ENCODE peak calls at places on chromosomes 1 and 21, in ten cellular contexts. P is naive B cell, F is posterior vena cava, Z is ACHN, H is KBM-7, U is GF-D8, J is AG04450, S is NCI-H1105 treated with DMSO at 0.1 percent for 48 hours, T is tibial artery, Y is HCEC 1CT. L is an unnamed sample.

GRCh38 chr1:55988963-55989452 is 590.4 kb downstream of the PLPP3 start:
- DNase-seq in P (no peak), F (no peak), Z (no peak), H (no peak), U (no peak), J (no peak), S (no peak), T (no peak), Y (no peak), L (no peak)

GRCh38 chr1:236552901-236553300 is 29.1 kb downstream of the LGALS8 start:
- DNase-seq in P (no peak), F (no peak), Z (no peak), H (no peak), U (no peak), J (no peak), S (no peak), T (no peak), Y (no peak), L (peak; percentile 17)

GRCh38 chr1:245365071-245365470 is 210.3 kb downstream of the KIF26B start:
- DNase-seq in P (no peak), F (no peak), Z (no peak), H (peak; percentile 60), U (no peak), J (no peak), S (no peak), T (peak; percentile 23), Y (no peak), L (no peak)

GRCh38 chr1:52636701-52637695 is 4.0 kb downstream of the SHISAL2A start:
- DNase-seq in P (peak; percentile 93), F (no peak), Z (no peak), H (peak; percentile 90), U (peak; percentile 88), J (no peak), S (no peak), T (no peak), Y (no peak), L (no peak)

GRCh38 chr1:30411206-30411605 is 312.2 kb downstream of the MATN1 start:
- DNase-seq in P (no peak), F (peak; percentile 61), Z (no peak), H (no peak), U (no peak), J (no peak), S (no peak), T (no peak), Y (no peak), L (no peak)

GRCh38 chr21:27454234-27454633 is 487.3 kb upstream of the ADAMTS5 start:
- DNase-seq in P (no peak), F (no peak), Z (no peak), H (no peak), U (no peak), J (no peak), S (no peak), T (no peak), Y (no peak), L (no peak)

GRCh38 chr1:89962742-89963075 is 32.2 kb upstream of the ZNF326 start:
- DNase-seq in P (no peak), F (no peak), Z (no peak), H (no peak), U (no peak), J (no peak), S (no peak), T (no peak), Y (no peak), L (peak; percentile 27)

GRCh38 chr1:1604374-1605033 is 4.6 kb upstream of the FNDC10 start:
- DNase-seq in P (no peak), F (no peak), Z (no peak), H (no peak), U (no peak), J (no peak), S (no peak), T (peak; percentile 62), Y (no peak), L (no peak)

GRCh38 chr1:26391450-26391849 is 18.9 kb upstream of the ZNF683 start:
- DNase-seq in P (no peak), F (no peak), Z (peak; percentile 53), H (peak; percentile 66), U (no peak), J (no peak), S (no peak), T (no peak), Y (peak; percentile 59), L (peak; percentile 71)

GRCh38 chr1:25991937-25992688 is 5.8 kb downstream of the PAFAH2 start:
- DNase-seq in P (no peak), F (no peak), Z (no peak), H (peak; percentile 45), U (peak; percentile 35), J (peak; percentile 24), S (no peak), T (no peak), Y (peak; percentile 25), L (peak; percentile 57)

GRCh38 chr1:25566730-25567341 is 23.4 kb downstream of the LDLRAP1 start:
- DNase-seq in P (no peak), F (no peak), Z (no peak), H (no peak), U (no peak), J (peak; percentile 80), S (no peak), T (peak; percentile 92), Y (peak; percentile 54), L (peak; percentile 86)

GRCh38 chr1:50681931-50682330 is 258.7 kb upstream of the DMRTA2 start:
- DNase-seq in P (no peak), F (no peak), Z (no peak), H (no peak), U (no peak), J (no peak), S (no peak), T (no peak), Y (peak; percentile 9), L (peak; percentile 48)

GRCh38 chr1:232066521-232066920 is 439.9 kb downstream of the DISC1 start:
- DNase-seq in P (no peak), F (no peak), Z (no peak), H (no peak), U (no peak), J (no peak), S (no peak), T (no peak), Y (no peak), L (peak; percentile 25)

GRCh38 chr1:221891708-221892107 is 149.8 kb upstream of the DUSP10 start:
- DNase-seq in P (no peak), F (no peak), Z (no peak), H (no peak), U (no peak), J (no peak), S (no peak), T (no peak), Y (peak; percentile 74), L (peak; percentile 71)

GRCh38 chr1:38891753-38892152 is 10.4 kb upstream of the GJA9 start:
- DNase-seq in P (no peak), F (no peak), Z (no peak), H (no peak), U (no peak), J (no peak), S (no peak), T (no peak), Y (no peak), L (no peak)

GRCh38 chr1:19840228-19840627 is 25.1 kb upstream of the RNF186 start:
- DNase-seq in P (no peak), F (no peak), Z (no peak), H (no peak), U (no peak), J (no peak), S (no peak), T (no peak), Y (peak; percentile 44), L (no peak)

GRCh38 chr1:151347523-151348246 is 633 bp upstream of the RFX5 start:
- DNase-seq in P (no peak), F (no peak), Z (peak; percentile 33), H (no peak), U (no peak), J (no peak), S (no peak), T (no peak), Y (peak; percentile 42), L (peak; percentile 27)

GRCh38 chr1:70083519-70083918 is 121.9 kb downstream of the LRRC40 start:
- DNase-seq in P (no peak), F (no peak), Z (no peak), H (peak; percentile 84), U (peak; percentile 40), J (no peak), S (no peak), T (no peak), Y (no peak), L (no peak)

GRCh38 chr1:168361252-168361651 is 80.6 kb downstream of the TBX19 start:
- DNase-seq in P (no peak), F (no peak), Z (no peak), H (no peak), U (no peak), J (no peak), S (no peak), T (no peak), Y (no peak), L (no peak)

GRCh38 chr1:43600033-43601020 is 49.6 kb upstream of the KDM4A start:
- DNase-seq in P (no peak), F (no peak), Z (no peak), H (no peak), U (no peak), J (no peak), S (no peak), T (no peak), Y (no peak), L (no peak)

GRCh38 chr1:47934243-47934805 is 62.9 kb downstream of the TRABD2B start:
- DNase-seq in P (no peak), F (peak; percentile 94), Z (peak; percentile 34), H (no peak), U (no peak), J (no peak), S (peak; percentile 66), T (peak; percentile 96), Y (no peak), L (no peak)

GRCh38 chr1:70899735-70900134 is 147.9 kb downstream of the PTGER3 start:
- DNase-seq in P (no peak), F (no peak), Z (no peak), H (no peak), U (no peak), J (no peak), S (no peak), T (no peak), Y (no peak), L (no peak)

GRCh38 chr1:244836598-244836997 is 1.1 kb downstream of the COX20 start:
- DNase-seq in P (no peak), F (no peak), Z (no peak), H (no peak), U (no peak), J (no peak), S (no peak), T (no peak), Y (no peak), L (no peak)

GRCh38 chr1:22286491-22286890 is 143.6 kb upstream of the WNT4 start:
- DNase-seq in P (no peak), F (no peak), Z (no peak), H (no peak), U (no peak), J (no peak), S (no peak), T (no peak), Y (no peak), L (no peak)

GRCh38 chr1:246324711-246325110 is 182.4 kb downstream of the SMYD3 start:
- DNase-seq in P (no peak), F (no peak), Z (no peak), H (no peak), U (no peak), J (no peak), S (no peak), T (no peak), Y (peak; percentile 41), L (peak; percentile 48)

GRCh38 chr1:155093938-155094621 is 15.4 kb downstream of the EFNA3 start:
- DNase-seq in P (no peak), F (no peak), Z (peak; percentile 52), H (peak; percentile 71), U (peak; percentile 13), J (no peak), S (peak; percentile 93), T (no peak), Y (peak; percentile 43), L (peak; percentile 43)

GRCh38 chr1:29832936-29833335 is 596.6 kb downstream of the PTPRU start:
- DNase-seq in P (no peak), F (no peak), Z (no peak), H (no peak), U (no peak), J (no peak), S (no peak), T (peak; percentile 39), Y (no peak), L (no peak)

GRCh38 chr1:17188889-17189631 is 15.9 kb upstream of the PADI1 start:
- DNase-seq in P (no peak), F (peak; percentile 12), Z (no peak), H (no peak), U (no peak), J (no peak), S (no peak), T (no peak), Y (no peak), L (no peak)